ENCODE peak calls at places on chromosomes 4 and X, in nine cellular contexts. K is Jurkat, Clone E6-1; U is transverse colon; L is cardiac fibroblast; O is psoas muscle; R is endothelial cell of umbilical vein; I is skeletal muscle cell; T is fibroblast of villous mesenchyme; N is adipocyte. J is an unnamed sample.

GRCh38 chr4:173332963-173333657 is 1.0 kb downstream of the HMGB2 start:
- DNase-seq in K (no peak), U (no peak), I (no peak), N (peak; percentile 10), R (peak; percentile 45), L (peak; percentile 10), O (no peak), T (peak; percentile 10), J (no peak)

GRCh38 chr4:37656649-37657048 is 29.5 kb downstream of the RELL1 start:
- DNase-seq in K (no peak), U (no peak), L (no peak), T (no peak), R (no peak), I (no peak), O (no peak), N (no peak), J (no peak)

GRCh38 chrX:39725928-39726619 is 371.7 kb downstream of the BCOR start:
- DNase-seq in O (no peak), U (no peak), T (peak; percentile 86), K (no peak), R (peak; percentile 3), L (peak; percentile 86), N (peak; percentile 74), I (peak; percentile 53), J (no peak)

GRCh38 chr4:36651253-36651652 is 369.8 kb downstream of the DTHD1 start:
- DNase-seq in T (no peak), K (no peak), N (no peak), O (no peak), I (no peak), R (no peak), L (no peak), U (no peak), J (no peak)

GRCh38 chrX:110021180-110022022 is 18.5 kb downstream of the TMEM164 start:
- DNase-seq in O (no peak), R (peak; percentile 64), T (peak; percentile 59), I (no peak), L (peak; percentile 69), U (no peak), K (no peak), N (peak; percentile 59), J (no peak)

GRCh38 chr4:27716693-27717505 is 856.3 kb downstream of the STIM2 start:
- DNase-seq in I (no peak), O (no peak), K (no peak), R (no peak), U (no peak), L (no peak), N (no peak), T (no peak), J (no peak)

GRCh38 chrX:18893536-18893935 is 90.4 kb downstream of the PHKA2 start:
- DNase-seq in U (no peak), T (no peak), I (no peak), K (no peak), N (no peak), O (no peak), L (no peak), R (no peak), J (no peak)

GRCh38 chr4:53185853-53186590 is 179.8 kb downstream of the SCFD2 start:
- DNase-seq in O (no peak), R (no peak), T (peak; percentile 21), I (peak; percentile 71), N (peak; percentile 74), K (no peak), L (peak; percentile 68), U (no peak), J (no peak)

GRCh38 chr4:126957555-126958440 is 675.0 kb upstream of the INTU start:
- DNase-seq in T (peak; percentile 45), U (no peak), L (peak; percentile 55), N (peak; percentile 43), I (no peak), O (no peak), R (no peak), K (no peak), J (no peak)

GRCh38 chrX:17154001-17154400 is 207.5 kb downstream of the REPS2 start:
- DNase-seq in K (no peak), I (no peak), L (no peak), U (no peak), R (no peak), N (no peak), T (no peak), O (no peak), J (no peak)

GRCh38 chr4:84432713-84433112 is 66.4 kb downstream of the NKX6-1 start:
- DNase-seq in N (no peak), L (no peak), O (no peak), K (no peak), R (no peak), T (no peak), I (no peak), U (no peak), J (no peak)

GRCh38 chr4:94488667-94489066 is 36.9 kb downstream of the PDLIM5 start:
- DNase-seq in T (peak; percentile 51), I (no peak), O (no peak), K (no peak), L (no peak), N (peak; percentile 63), R (no peak), U (no peak), J (no peak)

GRCh38 chr4:71677568-71677967 is 106.3 kb downstream of the GC start:
- DNase-seq in U (no peak), O (no peak), L (no peak), K (no peak), I (no peak), T (no peak), R (no peak), N (no peak), J (no peak)

GRCh38 chr4:143641406-143641805 is 59.1 kb downstream of the FREM3 start:
- DNase-seq in T (no peak), U (no peak), L (peak; percentile 46), I (no peak), R (peak; percentile 48), K (no peak), N (peak; percentile 8), O (no peak), J (no peak)

GRCh38 chr4:156971623-156972369 is at the start of gene PDGFC:
- DNase-seq in U (peak; percentile 67), L (peak; percentile 78), I (no peak), K (no peak), O (peak; percentile 77), T (peak; percentile 72), R (peak; percentile 75), N (peak; percentile 76), J (peak; percentile 91)

GRCh38 chr4:156971168-156971601 is 414 bp downstream of the PDGFC start:
- DNase-seq in R (no peak), O (peak; percentile 21), I (no peak), L (no peak), U (peak; percentile 21), T (no peak), K (no peak), N (no peak), J (peak; percentile 56)

GRCh38 chr4:156970501-156971167 is 965 bp downstream of the PDGFC start:
- DNase-seq in T (peak; percentile 68), L (peak; percentile 75), K (peak; percentile 40), N (peak; percentile 86), I (no peak), O (peak; percentile 66), R (peak; percentile 73), U (peak; percentile 61), J (peak; percentile 76)

GRCh38 chr4:156969136-156969535 is 2.5 kb downstream of the PDGFC start:
- DNase-seq in I (no peak), T (no peak), U (no peak), R (no peak), L (no peak), O (no peak), K (peak; percentile 81), N (no peak), J (no peak)

DNA sequence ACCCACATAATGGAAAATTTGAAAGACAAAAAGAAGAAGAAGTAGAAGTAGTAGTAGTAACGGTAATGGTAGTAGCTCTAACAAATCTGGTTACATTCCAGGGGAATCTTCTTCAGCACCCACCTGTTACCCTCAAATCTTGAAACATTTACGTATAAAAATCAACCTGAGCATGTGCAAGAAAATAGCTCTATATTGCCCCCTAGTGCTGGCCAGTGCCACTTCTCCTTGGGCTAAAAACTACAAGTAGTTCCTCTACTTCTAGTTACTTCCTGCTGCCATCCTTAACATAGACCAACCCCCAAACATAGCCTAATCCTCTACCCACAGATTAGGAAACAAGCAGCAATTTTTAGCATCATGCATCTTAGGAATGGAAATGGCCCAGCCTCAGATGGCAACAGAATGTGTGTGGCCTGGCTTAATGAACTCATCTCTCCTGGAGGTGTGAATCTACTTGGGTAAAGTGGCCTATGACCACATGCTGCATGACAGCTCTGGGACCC is 3.1 kb downstream of the PDGFC start:
- DNase-seq in N (peak; percentile 86), O (peak; percentile 33), K (peak; percentile 84), U (peak; percentile 70), R (peak; percentile 81), T (peak; percentile 93), I (peak; percentile 60), L (peak; percentile 87), J (peak; percentile 58)
- H3K4me3 ChIP-seq in N (peak overlapping the region; percentile 86), O (peak overlapping the region; percentile 84), K (no peak overlapping the region), U (no peak overlapping the region), R (no peak overlapping the region), T (peak overlapping the region; percentile 93), I (peak overlapping the region; percentile 83), L (peak overlapping the region; percentile 90), J (peak overlapping the region; percentile 64)

DNA sequence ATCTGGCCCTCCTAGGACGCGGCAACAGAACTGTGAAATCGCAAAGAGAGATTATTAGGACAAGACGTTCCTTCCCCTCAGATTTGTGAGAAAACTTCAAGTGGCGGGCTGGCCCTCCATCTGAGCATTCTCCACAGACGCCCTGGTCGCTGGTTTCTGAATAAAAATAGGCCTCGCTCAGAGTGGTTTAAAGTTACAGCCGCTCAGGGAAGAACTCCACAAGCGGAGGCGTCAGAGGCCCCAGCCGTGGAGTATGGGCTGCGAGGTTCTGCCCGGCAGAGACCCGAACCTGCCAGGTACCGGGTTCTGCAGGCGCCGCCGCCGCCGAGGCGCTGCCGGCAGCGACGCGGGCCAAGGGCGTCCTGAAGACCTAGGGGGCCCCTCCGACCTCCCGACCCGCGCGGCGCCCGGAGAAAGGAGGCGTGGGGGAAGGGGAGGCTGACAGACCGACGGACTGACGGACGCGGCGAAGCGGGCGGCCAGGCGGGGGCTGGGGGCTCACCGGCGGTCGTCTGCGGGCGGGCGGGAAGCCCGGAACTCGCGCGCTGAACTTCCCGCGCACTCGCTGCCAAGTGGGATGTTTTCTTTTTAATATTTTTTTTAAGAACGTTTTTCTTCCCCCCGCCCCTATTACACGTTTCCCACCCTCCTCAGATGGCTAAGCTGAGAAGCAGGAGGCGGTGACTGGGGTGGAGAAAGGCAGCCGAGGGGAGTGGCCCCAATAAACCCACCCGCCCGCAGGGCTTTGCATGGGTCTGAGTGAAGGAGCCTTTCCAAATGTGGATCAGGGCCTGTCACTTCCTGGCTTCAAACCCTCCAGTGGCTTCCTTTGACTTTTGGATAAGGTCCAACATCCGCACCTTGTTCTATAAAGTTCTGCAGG is at the start of gene PABPC4L:
- DNase-seq in K (no peak), N (peak; percentile 80), O (peak; percentile 26), R (peak; percentile 77), L (peak; percentile 78), I (peak; percentile 29), T (peak; percentile 62), U (no peak), J (peak; percentile 45)
- H3K4me3 ChIP-seq in K (no peak within 1 kb of the TSS), N (peak within 1 kb of the TSS; percentile 80), O (peak within 1 kb of the TSS; percentile 68), R (peak within 1 kb of the TSS; percentile 42), L (peak within 1 kb of the TSS; percentile 46), I (peak within 1 kb of the TSS; percentile 65), T (peak within 1 kb of the TSS; percentile 62), U (peak within 1 kb of the TSS; percentile 48), J (peak within 1 kb of the TSS; percentile 58)

GRCh38 chrX:101097546-101098453 is at the start of gene CENPI:
- DNase-seq in I (peak; percentile 78), L (peak; percentile 95), N (peak; percentile 93), K (peak; percentile 86), T (peak; percentile 92), O (peak; percentile 91), U (peak; percentile 95), R (peak; percentile 96), J (peak; percentile 94)
- H3K4me3 ChIP-seq in I (peak within 1 kb of the TSS; percentile 59), L (peak within 1 kb of the TSS; percentile 47), N (peak within 1 kb of the TSS; percentile 79), K (peak within 1 kb of the TSS; percentile 80), T (peak within 1 kb of the TSS; percentile 70), O (peak within 1 kb of the TSS; percentile 60), U (peak within 1 kb of the TSS; percentile 34), R (peak within 1 kb of the TSS; percentile 67), J (peak within 1 kb of the TSS; percentile 50)

GRCh38 chr4:1044469-1045192 is 33.2 kb downstream of the FGFRL1 start:
- DNase-seq in I (no peak), R (no peak), L (no peak), K (no peak), N (no peak), U (no peak), O (peak; percentile 26), T (peak; percentile 5), J (peak; percentile 37)
- H3K4me3 ChIP-seq in I (no peak overlapping the region), R (no peak overlapping the region), L (no peak overlapping the region), K (no peak overlapping the region), N (peak overlapping the region; percentile 28), U (no peak overlapping the region), O (no peak overlapping the region), T (no peak overlapping the region), J (no peak overlapping the region)

J was measured in lower lobe of right lung.